ENCODE peak calls at places on chromosome 10, in seven cellular contexts. One of them, this sample, is unnamed.
A peak's percentile ranks its signal among the peaks of the same experiment; 100 is the strongest.

GRCh38 chr10:132375116-132375794 is 21.7 kb upstream of the PWWP2B start:
- DNase-seq in Karpas-422: no peak
- DNase-seq in MM.1S: no peak
- DNase-seq in HCT116: no peak
- DNase-seq in H9: no peak
- DNase-seq in HepG2: no peak
- DNase-seq in IMR-90: no peak
- DNase-seq in this sample: no peak

GRCh38 chr10:27242473-27242950 is 1.9 kb upstream of the ACBD5 start:
- DNase-seq in Karpas-422: no peak
- DNase-seq in MM.1S: no peak
- DNase-seq in HCT116: no peak
- DNase-seq in H9: no peak
- DNase-seq in HepG2: no peak
- DNase-seq in IMR-90: no peak
- DNase-seq in this sample: no peak

GRCh38 chr10:492896-493295 is 196.6 kb downstream of the DIP2C start:
- DNase-seq in Karpas-422: no peak
- DNase-seq in MM.1S: no peak
- DNase-seq in HCT116: no peak
- DNase-seq in H9: no peak
- DNase-seq in HepG2: no peak
- DNase-seq in IMR-90: no peak
- DNase-seq in this sample: no peak

GRCh38 chr10:84613336-84614021 is 285.1 kb downstream of the CCSER2 start:
- DNase-seq in Karpas-422: peak; percentile 58
- DNase-seq in MM.1S: peak; percentile 65
- DNase-seq in HCT116: peak; percentile 72
- DNase-seq in H9: peak; percentile 92
- DNase-seq in HepG2: peak; percentile 77
- DNase-seq in IMR-90: no peak
- DNase-seq in this sample: peak; percentile 56

GRCh38 chr10:84493951-84494848 is 165.8 kb downstream of the CCSER2 start:
- DNase-seq in Karpas-422: no peak
- DNase-seq in MM.1S: no peak
- DNase-seq in HCT116: peak; percentile 77
- DNase-seq in H9: no peak
- DNase-seq in HepG2: no peak
- DNase-seq in IMR-90: peak; percentile 69
- DNase-seq in this sample: no peak

GRCh38 chr10:100307716-100308115 is 21.2 kb upstream of the BLOC1S2 start:
- DNase-seq in Karpas-422: no peak
- DNase-seq in MM.1S: no peak
- DNase-seq in HCT116: no peak
- DNase-seq in H9: no peak
- DNase-seq in HepG2: no peak
- DNase-seq in IMR-90: peak; percentile 70
- DNase-seq in this sample: no peak

GRCh38 chr10:130635528-130635927 is 499.3 kb downstream of the GLRX3 start:
- DNase-seq in Karpas-422: no peak
- DNase-seq in MM.1S: no peak
- DNase-seq in HCT116: no peak
- DNase-seq in H9: no peak
- DNase-seq in HepG2: no peak
- DNase-seq in IMR-90: no peak
- DNase-seq in this sample: no peak

GRCh38 chr10:90858489-90858968 is 690 bp upstream of the HTR7 start:
- DNase-seq in Karpas-422: no peak
- DNase-seq in MM.1S: no peak
- DNase-seq in HCT116: no peak
- DNase-seq in H9: no peak
- DNase-seq in HepG2: no peak
- DNase-seq in IMR-90: no peak
- DNase-seq in this sample: no peak

GRCh38 chr10:77279207-77279606 is 358.4 kb downstream of the KCNMA1 start:
- DNase-seq in Karpas-422: no peak
- DNase-seq in MM.1S: no peak
- DNase-seq in HCT116: no peak
- DNase-seq in H9: no peak
- DNase-seq in HepG2: no peak
- DNase-seq in IMR-90: peak; percentile 55
- DNase-seq in this sample: no peak

GRCh38 chr10:77926566-77927342 is at the start of gene DLG5:
- DNase-seq in Karpas-422: no peak
- DNase-seq in MM.1S: peak; percentile 46
- DNase-seq in HCT116: no peak
- DNase-seq in H9: peak; percentile 45
- DNase-seq in HepG2: no peak
- DNase-seq in IMR-90: peak; percentile 52
- DNase-seq in this sample: no peak

GRCh38 chr10:90041585-90041984 is 340.2 kb downstream of the KIF20B start:
- DNase-seq in Karpas-422: no peak
- DNase-seq in MM.1S: no peak
- DNase-seq in HCT116: no peak
- DNase-seq in H9: no peak
- DNase-seq in HepG2: no peak
- DNase-seq in IMR-90: no peak
- DNase-seq in this sample: no peak

GRCh38 chr10:124232686-124233545 is 139.5 kb upstream of the CHST15 start:
- DNase-seq in Karpas-422: no peak
- DNase-seq in MM.1S: no peak
- DNase-seq in HCT116: no peak
- DNase-seq in H9: no peak
- DNase-seq in HepG2: no peak
- DNase-seq in IMR-90: no peak
- DNase-seq in this sample: no peak

GRCh38 chr10:47282657-47283018 is 17.4 kb upstream of the GDF10 start:
- DNase-seq in Karpas-422: no peak
- DNase-seq in MM.1S: no peak
- DNase-seq in HCT116: no peak
- DNase-seq in H9: no peak
- DNase-seq in HepG2: no peak
- DNase-seq in IMR-90: no peak
- DNase-seq in this sample: no peak

GRCh38 chr10:127774771-127775559 is 38.0 kb downstream of the FOXI2 start:
- DNase-seq in Karpas-422: no peak
- DNase-seq in MM.1S: peak; percentile 86
- DNase-seq in HCT116: no peak
- DNase-seq in H9: no peak
- DNase-seq in HepG2: no peak
- DNase-seq in IMR-90: no peak
- DNase-seq in this sample: no peak

GRCh38 chr10:103669243-103669929 is 175.9 kb downstream of the NEURL1 start:
- DNase-seq in Karpas-422: no peak
- DNase-seq in MM.1S: no peak
- DNase-seq in HCT116: no peak
- DNase-seq in H9: no peak
- DNase-seq in HepG2: no peak
- DNase-seq in IMR-90: peak; percentile 20
- DNase-seq in this sample: no peak

GRCh38 chr10:103666751-103667150 is 173.2 kb downstream of the NEURL1 start:
- DNase-seq in Karpas-422: no peak
- DNase-seq in MM.1S: no peak
- DNase-seq in HCT116: no peak
- DNase-seq in H9: no peak
- DNase-seq in HepG2: no peak
- DNase-seq in IMR-90: no peak
- DNase-seq in this sample: no peak

GRCh38 chr10:103669944-103670343 is 176.4 kb downstream of the NEURL1 start:
- DNase-seq in Karpas-422: no peak
- DNase-seq in MM.1S: no peak
- DNase-seq in HCT116: no peak
- DNase-seq in H9: no peak
- DNase-seq in HepG2: no peak
- DNase-seq in IMR-90: no peak
- DNase-seq in this sample: no peak

GRCh38 chr10:103667390-103667789 is 173.9 kb downstream of the NEURL1 start:
- DNase-seq in Karpas-422: no peak
- DNase-seq in MM.1S: no peak
- DNase-seq in HCT116: no peak
- DNase-seq in H9: peak; percentile 53
- DNase-seq in HepG2: no peak
- DNase-seq in IMR-90: peak; percentile 68
- DNase-seq in this sample: no peak

DNA sequence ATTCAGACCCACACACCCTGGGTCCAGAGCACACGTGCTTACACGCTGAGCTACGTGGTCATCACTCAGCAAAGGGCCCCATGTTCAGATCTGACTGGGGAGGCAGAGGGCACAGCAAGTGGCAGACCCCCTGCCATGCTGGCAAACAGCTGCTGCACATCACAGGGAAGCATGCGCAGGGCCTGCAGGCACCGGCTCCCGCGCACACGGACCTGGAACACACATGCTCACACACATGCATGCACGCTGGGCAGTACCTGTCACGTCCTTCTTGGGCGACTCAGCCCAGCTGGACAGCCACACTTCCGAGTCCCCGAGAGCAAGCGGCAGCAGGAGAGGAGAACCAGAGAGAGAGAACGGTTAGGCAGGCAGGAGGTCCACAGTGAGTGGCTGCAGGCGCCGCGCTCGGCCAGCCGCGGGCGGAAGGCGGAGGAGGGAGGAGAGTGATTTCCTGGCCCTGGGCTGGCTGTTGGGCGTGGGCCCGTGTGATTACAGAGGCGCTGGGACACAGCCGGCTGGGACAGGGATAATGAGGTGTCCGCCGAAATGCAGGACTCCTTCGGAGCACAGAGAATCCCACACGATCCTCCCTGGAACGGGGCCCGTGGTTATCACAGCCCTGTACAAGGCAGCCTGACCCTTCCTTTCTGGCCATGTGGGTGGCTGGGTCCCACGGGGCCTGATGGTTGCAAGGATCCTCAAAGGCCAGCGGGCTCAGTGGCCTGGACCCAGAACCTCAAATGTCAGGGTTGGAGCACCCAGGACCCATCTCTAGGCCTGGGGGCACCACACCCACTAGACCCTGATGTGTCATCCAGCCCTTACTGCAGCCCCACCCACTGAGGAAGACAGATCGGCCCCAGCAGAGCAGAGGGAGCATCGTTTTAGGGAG is 175.1 kb downstream of the NEURL1 start:
- DNase-seq in Karpas-422: no peak
- DNase-seq in MM.1S: no peak
- DNase-seq in HCT116: no peak
- DNase-seq in H9: no peak
- DNase-seq in HepG2: no peak
- DNase-seq in IMR-90: peak; percentile 55
- DNase-seq in this sample: no peak
- H3K9ac ChIP-seq in Karpas-422: no peak overlapping the region
- H3K9ac ChIP-seq in MM.1S: no peak overlapping the region
- H3K9ac ChIP-seq in HCT116: no peak overlapping the region
- H3K9ac ChIP-seq in H9: no peak overlapping the region
- H3K9ac ChIP-seq in HepG2: no peak overlapping the region
- H3K9ac ChIP-seq in IMR-90: peak overlapping the region; percentile 71
- H3K9ac ChIP-seq in this sample: peak overlapping the region; percentile 27

GRCh38 chr10:14540611-14541010 is 209.9 kb upstream of the FRMD4A start:
- DNase-seq in Karpas-422: no peak
- DNase-seq in MM.1S: no peak
- DNase-seq in HCT116: no peak
- DNase-seq in H9: no peak
- DNase-seq in HepG2: no peak
- DNase-seq in IMR-90: no peak
- DNase-seq in this sample: no peak

GRCh38 chr10:14541379-14541778 is 210.7 kb upstream of the FRMD4A start:
- DNase-seq in Karpas-422: no peak
- DNase-seq in MM.1S: no peak
- DNase-seq in HCT116: no peak
- DNase-seq in H9: no peak
- DNase-seq in HepG2: no peak
- DNase-seq in IMR-90: no peak
- DNase-seq in this sample: no peak

GRCh38 chr10:14543904-14544210 is 213.1 kb upstream of the FRMD4A start:
- DNase-seq in Karpas-422: no peak
- DNase-seq in MM.1S: no peak
- DNase-seq in HCT116: no peak
- DNase-seq in H9: no peak
- DNase-seq in HepG2: no peak
- DNase-seq in IMR-90: no peak
- DNase-seq in this sample: no peak

GRCh38 chr10:14545827-14546226 is 215.1 kb upstream of the FRMD4A start:
- DNase-seq in Karpas-422: no peak
- DNase-seq in MM.1S: no peak
- DNase-seq in HCT116: no peak
- DNase-seq in H9: no peak
- DNase-seq in HepG2: no peak
- DNase-seq in IMR-90: peak; percentile 83
- DNase-seq in this sample: no peak

GRCh38 chr10:14543048-14543903 is 212.6 kb upstream of the FRMD4A start:
- DNase-seq in Karpas-422: no peak
- DNase-seq in MM.1S: peak; percentile 33
- DNase-seq in HCT116: no peak
- DNase-seq in H9: no peak
- DNase-seq in HepG2: no peak
- DNase-seq in IMR-90: no peak
- DNase-seq in this sample: no peak
- H3K9ac ChIP-seq in Karpas-422: peak overlapping the region; percentile 21
- H3K9ac ChIP-seq in MM.1S: no peak overlapping the region
- H3K9ac ChIP-seq in HCT116: no peak overlapping the region
- H3K9ac ChIP-seq in H9: no peak overlapping the region
- H3K9ac ChIP-seq in HepG2: no peak overlapping the region
- H3K9ac ChIP-seq in IMR-90: no peak overlapping the region
- H3K9ac ChIP-seq in this sample: no peak overlapping the region

GRCh38 chr10:98316156-98316555 is 48.2 kb upstream of the LOXL4 start:
- DNase-seq in Karpas-422: no peak
- DNase-seq in MM.1S: no peak
- DNase-seq in HCT116: no peak
- DNase-seq in H9: no peak
- DNase-seq in HepG2: no peak
- DNase-seq in IMR-90: no peak
- DNase-seq in this sample: no peak
- H3K9ac ChIP-seq in Karpas-422: no peak overlapping the region
- H3K9ac ChIP-seq in MM.1S: no peak overlapping the region
- H3K9ac ChIP-seq in HCT116: no peak overlapping the region
- H3K9ac ChIP-seq in H9: no peak overlapping the region
- H3K9ac ChIP-seq in HepG2: no peak overlapping the region
- H3K9ac ChIP-seq in IMR-90: no peak overlapping the region
- H3K9ac ChIP-seq in this sample: no peak overlapping the region

GRCh38 chr10:43827853-43828252 is 179.2 kb upstream of the ZNF32 start:
- DNase-seq in Karpas-422: no peak
- DNase-seq in MM.1S: no peak
- DNase-seq in HCT116: no peak
- DNase-seq in H9: no peak
- DNase-seq in HepG2: no peak
- DNase-seq in IMR-90: no peak
- DNase-seq in this sample: no peak

GRCh38 chr10:43823237-43823605 is 174.5 kb upstream of the ZNF32 start:
- DNase-seq in Karpas-422: no peak
- DNase-seq in MM.1S: no peak
- DNase-seq in HCT116: no peak
- DNase-seq in H9: no peak
- DNase-seq in HepG2: no peak
- DNase-seq in IMR-90: no peak
- DNase-seq in this sample: no peak

GRCh38 chr10:43825984-43826383 is 177.3 kb upstream of the ZNF32 start:
- DNase-seq in Karpas-422: no peak
- DNase-seq in MM.1S: no peak
- DNase-seq in HCT116: no peak
- DNase-seq in H9: no peak
- DNase-seq in HepG2: no peak
- DNase-seq in IMR-90: no peak
- DNase-seq in this sample: no peak

GRCh38 chr10:43824934-43825333 is 176.3 kb upstream of the ZNF32 start:
- DNase-seq in Karpas-422: no peak
- DNase-seq in MM.1S: no peak
- DNase-seq in HCT116: no peak
- DNase-seq in H9: no peak
- DNase-seq in HepG2: peak; percentile 3
- DNase-seq in IMR-90: peak; percentile 48
- DNase-seq in this sample: no peak

GRCh38 chr10:43825421-43825820 is 176.7 kb upstream of the ZNF32 start:
- DNase-seq in Karpas-422: no peak
- DNase-seq in MM.1S: no peak
- DNase-seq in HCT116: no peak
- DNase-seq in H9: no peak
- DNase-seq in HepG2: no peak
- DNase-seq in IMR-90: no peak
- DNase-seq in this sample: no peak
- H3K9ac ChIP-seq in Karpas-422: no peak overlapping the region
- H3K9ac ChIP-seq in MM.1S: no peak overlapping the region
- H3K9ac ChIP-seq in HCT116: no peak overlapping the region
- H3K9ac ChIP-seq in H9: no peak overlapping the region
- H3K9ac ChIP-seq in HepG2: no peak overlapping the region
- H3K9ac ChIP-seq in IMR-90: no peak overlapping the region
- H3K9ac ChIP-seq in this sample: no peak overlapping the region